ENCODE peak calls at places on chromosome 9, in nine cellular contexts. R, G, F, K, P, O, J, X and C are unnamed samples.

GRCh38 chr9:135998410-135999071 is 37.4 kb upstream of the UBAC1 start:
- DNase-seq in R (no peak), G (no peak), F (no peak), K (no peak), P (no peak), O (no peak), J (no peak), X (no peak), C (no peak)

GRCh38 chr9:134053941-134054761 is 13.7 kb downstream of the BRD3 start:
- DNase-seq in R (no peak), G (no peak), F (no peak), K (no peak), P (no peak), O (no peak), J (no peak), X (no peak), C (no peak)

GRCh38 chr9:109206670-109207069 is 39.6 kb upstream of the FRRS1L start:
- DNase-seq in R (no peak), G (no peak), F (peak; percentile 66), K (peak; percentile 10), P (no peak), O (no peak), J (no peak), X (no peak), C (no peak)

GRCh38 chr9:1366300-1366699 is 316.1 kb downstream of the DMRT2 start:
- DNase-seq in R (peak; percentile 7), G (peak; percentile 1), F (no peak), K (peak; percentile 5), P (no peak), O (no peak), J (no peak), X (no peak), C (no peak)

GRCh38 chr9:136309101-136309801 is 5.4 kb upstream of the CCDC187 start:
- DNase-seq in R (peak; percentile 77), G (peak; percentile 45), F (no peak), K (peak; percentile 58), P (no peak), O (no peak), J (no peak), X (no peak), C (peak; percentile 90)

GRCh38 chr9:87381050-87381711 is 116.5 kb upstream of the DAPK1 start:
- DNase-seq in R (no peak), G (no peak), F (no peak), K (no peak), P (no peak), O (no peak), J (peak; percentile 88), X (no peak), C (no peak)

GRCh38 chr9:136848393-136849037 is 694 bp upstream of the PHPT1 start:
- DNase-seq in R (peak; percentile 73), G (peak; percentile 42), F (peak; percentile 60), K (no peak), P (peak; percentile 66), O (peak; percentile 63), J (no peak), X (no peak), C (peak; percentile 78)

GRCh38 chr9:37377688-37378612 is 44.5 kb upstream of the GRHPR start:
- DNase-seq in R (no peak), G (no peak), F (no peak), K (no peak), P (no peak), O (no peak), J (no peak), X (no peak), C (no peak)

GRCh38 chr9:37410969-37411785 is 11.3 kb upstream of the GRHPR start:
- DNase-seq in R (no peak), G (no peak), F (peak; percentile 50), K (no peak), P (peak; percentile 47), O (no peak), J (no peak), X (no peak), C (no peak)

GRCh38 chr9:36399980-36400331 is at the start of gene RNF38:
- DNase-seq in R (no peak), G (no peak), F (no peak), K (peak; percentile 61), P (no peak), O (no peak), J (no peak), X (no peak), C (no peak)

GRCh38 chr9:129962889-129963703 is 79.9 kb downstream of the FNBP1 start:
- DNase-seq in R (no peak), G (peak; percentile 64), F (peak; percentile 30), K (peak; percentile 78), P (peak; percentile 61), O (no peak), J (peak; percentile 72), X (peak; percentile 48), C (peak; percentile 66)

GRCh38 chr9:127873886-127874285 is 3.6 kb downstream of the AK1 start:
- DNase-seq in R (no peak), G (no peak), F (no peak), K (no peak), P (no peak), O (no peak), J (peak; percentile 56), X (no peak), C (no peak)

GRCh38 chr9:75601280-75601679 is 289.2 kb upstream of the PCSK5 start:
- DNase-seq in R (no peak), G (peak; percentile 1), F (no peak), K (no peak), P (no peak), O (no peak), J (no peak), X (no peak), C (peak; percentile 21)

GRCh38 chr9:101201626-101202025 is 173.1 kb downstream of the PLPPR1 start:
- DNase-seq in R (no peak), G (no peak), F (no peak), K (no peak), P (no peak), O (no peak), J (no peak), X (no peak), C (no peak)

GRCh38 chr9:114047717-114048116 is 30.4 kb downstream of the AMBP start:
- DNase-seq in R (no peak), G (no peak), F (peak; percentile 33), K (no peak), P (no peak), O (no peak), J (peak; percentile 18), X (no peak), C (peak; percentile 27)

GRCh38 chr9:137374131-137374845 is 48.7 kb downstream of the EXD3 start:
- DNase-seq in R (no peak), G (no peak), F (peak; percentile 20), K (no peak), P (no peak), O (no peak), J (no peak), X (no peak), C (no peak)